ENCODE peak calls at places on chromosomes 3 and 15, in six cellular contexts. P, G, A, J, M and O are unnamed samples.

GRCh38 chr3:3801510-3801841 is 2.2 kb downstream of the LRRN1 start:
- DNase-seq in J (no peak), A (no peak), M (no peak), P (no peak), G (no peak), O (no peak)

GRCh38 chr3:75144396-75144795 is 519.7 kb upstream of the FRG2C start:
- DNase-seq in M (no peak), P (no peak), G (no peak), J (no peak), A (no peak), O (no peak)

GRCh38 chr3:176469694-176470205 is 727.5 kb downstream of the TBL1XR1 start:
- DNase-seq in M (no peak), J (no peak), G (no peak), P (peak; percentile 4), A (no peak), O (no peak)

GRCh38 chr3:53842436-53843194 is 3.6 kb downstream of the CHDH start:
- DNase-seq in M (no peak), G (no peak), P (peak; percentile 28), J (no peak), A (no peak), O (peak; percentile 80)

GRCh38 chr15:62269504-62269903 is 104.4 kb upstream of the C2CD4B start:
- DNase-seq in A (no peak), M (no peak), G (no peak), P (no peak), J (no peak), O (no peak)

GRCh38 chr15:88127477-88127799 is 129.1 kb downstream of the NTRK3 start:
- DNase-seq in J (no peak), P (no peak), G (no peak), M (no peak), A (no peak), O (no peak)

GRCh38 chr3:71893702-71894479 is 108.9 kb upstream of the PROK2 start:
- DNase-seq in G (no peak), J (no peak), A (no peak), M (no peak), P (no peak), O (no peak)

GRCh38 chr3:186093271-186093900 is 15.5 kb downstream of the ETV5 start:
- DNase-seq in J (no peak), G (no peak), P (no peak), M (no peak), A (no peak), O (no peak)

GRCh38 chr3:119350114-119350513 is 55.9 kb downstream of the ARHGAP31 start:
- DNase-seq in J (no peak), G (no peak), P (no peak), M (no peak), A (no peak), O (peak; percentile 62)

GRCh38 chr3:151320131-151320530 is 3.5 kb upstream of the GPR87 start:
- DNase-seq in A (no peak), M (no peak), G (no peak), J (no peak), P (no peak), O (no peak)

GRCh38 chr3:155196131-155197075 is 97.1 kb downstream of the STRIT1 start:
- DNase-seq in M (no peak), G (no peak), J (no peak), P (peak; percentile 47), A (no peak), O (no peak)

GRCh38 chr15:60373745-60374144 is 24.0 kb downstream of the ANXA2 start:
- DNase-seq in P (peak; percentile 36), G (no peak), J (no peak), M (no peak), A (no peak), O (no peak)

GRCh38 chr3:47890832-47891620 is 88.1 kb downstream of the DHX30 start:
- DNase-seq in P (peak; percentile 7), A (no peak), J (no peak), G (no peak), M (peak; percentile 52), O (no peak)

GRCh38 chr15:74234598-74234875 is 1.6 kb upstream of the CCDC33 start:
- DNase-seq in J (no peak), M (no peak), P (no peak), A (no peak), G (no peak), O (no peak)

GRCh38 chr15:65521355-65521754 is 3.9 kb upstream of the DPP8 start:
- DNase-seq in J (no peak), A (no peak), P (no peak), G (no peak), M (no peak), O (no peak)

GRCh38 chr3:8990266-8991215 is 27.3 kb upstream of the RAD18 start:
- DNase-seq in M (no peak), P (peak; percentile 76), A (peak; percentile 65), G (no peak), J (no peak), O (no peak)

GRCh38 chr15:92796163-92796611 is 103.9 kb upstream of the CHD2 start:
- DNase-seq in G (no peak), J (no peak), M (no peak), A (no peak), P (no peak), O (peak; percentile 31)

GRCh38 chr3:149765762-149766334 is 13.6 kb upstream of the COMMD2 start:
- DNase-seq in P (peak; percentile 68), G (no peak), M (no peak), A (peak; percentile 12), J (no peak), O (no peak)

GRCh38 chr3:38227989-38228388 is 37.6 kb upstream of the SLC22A13 start:
- DNase-seq in A (no peak), J (no peak), P (peak; percentile 77), M (no peak), G (no peak), O (no peak)

GRCh38 chr15:65824941-65825544 is 33.0 kb upstream of the DENND4A start:
- DNase-seq in A (no peak), M (peak; percentile 62), G (no peak), P (peak; percentile 86), J (no peak), O (peak; percentile 66)

GRCh38 chr3:23455084-23455483 is 252.0 kb downstream of the UBE2E2 start:
- DNase-seq in M (peak; percentile 36), A (no peak), J (no peak), G (no peak), P (peak; percentile 91), O (no peak)

GRCh38 chr3:38404286-38404685 is 49.4 kb upstream of the ACVR2B start:
- DNase-seq in A (no peak), G (no peak), M (peak; percentile 31), P (peak; percentile 76), J (no peak), O (no peak)

GRCh38 chr3:127172670-127173515 is 20.0 kb upstream of the PRR23E start:
- DNase-seq in P (peak; percentile 92), G (no peak), M (no peak), J (no peak), A (peak; percentile 83), O (no peak)

GRCh38 chr3:122394173-122394572 is 10.2 kb downstream of the FAM162A start:
- DNase-seq in P (no peak), M (no peak), J (no peak), A (no peak), G (no peak), O (no peak)

GRCh38 chr15:45634442-45635190 is at the start of gene SQOR:
- DNase-seq in G (peak; percentile 49), P (peak; percentile 93), M (peak; percentile 89), J (peak; percentile 68), A (peak; percentile 31), O (peak; percentile 85)

GRCh38 chr3:175381685-175382084 is 522.6 kb downstream of the NAALADL2 start:
- DNase-seq in G (no peak), M (no peak), J (no peak), P (no peak), A (no peak), O (no peak)

GRCh38 chr3:114498779-114499370 is 205.0 kb downstream of the TIGIT start:
- DNase-seq in J (no peak), M (no peak), P (peak; percentile 71), A (no peak), G (no peak), O (no peak)

GRCh38 chr3:53941174-53941573 is 49.5 kb upstream of the SELENOK start:
- DNase-seq in P (peak; percentile 55), J (no peak), A (no peak), G (no peak), M (no peak), O (no peak)

GRCh38 chr3:24290596-24290995 is 204.1 kb downstream of the THRB start:
- DNase-seq in M (no peak), J (no peak), G (no peak), P (peak; percentile 31), A (no peak), O (no peak)

GRCh38 chr3:177438596-177439220 is 241.4 kb upstream of the TBL1XR1 start:
- DNase-seq in M (no peak), G (no peak), J (no peak), P (no peak), A (no peak), O (no peak)

GRCh38 chr15:40543082-40543481 is 21.8 kb downstream of the CCDC32 start:
- DNase-seq in A (no peak), P (no peak), G (no peak), M (no peak), J (no peak), O (no peak)

GRCh38 chr3:88075497-88075896 is 16.4 kb downstream of the ZNF654 start:
- DNase-seq in A (no peak), G (no peak), J (no peak), P (no peak), M (no peak), O (no peak)